ENCODE peak calls at places on chromosomes 1 and 21, in five cellular contexts. Z is D341Med, F is HT1080, K is GM12892, U is NCI-H1436 treated with DMSO at 0.1 percent for 48 hours. T is an unnamed sample.
A peak's percentile ranks its signal among the peaks of the same experiment; 100 is the strongest.

GRCh38 chr1:23029337-23029736 is 10.1 kb downstream of the KDM1A start:
- DNase-seq in Z (no peak), F (no peak), K (no peak), U (no peak), T (no peak)

GRCh38 chr1:195898924-195899323 is 709.3 kb downstream of the KCNT2 start:
- DNase-seq in Z (no peak), F (no peak), K (no peak), U (no peak), T (no peak)

GRCh38 chr1:202692959-202693555 is 17.2 kb downstream of the SYT2 start:
- DNase-seq in Z (peak; percentile 73), F (peak; percentile 39), K (peak; percentile 40), U (no peak), T (peak; percentile 2)

GRCh38 chr1:32273389-32274208 is 18.3 kb upstream of the HDAC1 start:
- DNase-seq in Z (no peak), F (peak; percentile 73), K (no peak), U (peak; percentile 82), T (peak; percentile 70)

GRCh38 chr1:87435484-87435883 is 106.8 kb downstream of the LMO4 start:
- DNase-seq in Z (no peak), F (peak; percentile 66), K (no peak), U (no peak), T (no peak)

GRCh38 chr1:156767879-156768608 is 709 bp downstream of the PRCC start:
- DNase-seq in Z (peak; percentile 68), F (peak; percentile 18), K (no peak), U (no peak), T (peak; percentile 13)

GRCh38 chr1:44571712-44572571 is 102.3 kb downstream of the TMEM53 start:
- DNase-seq in Z (peak; percentile 47), F (no peak), K (no peak), U (no peak), T (no peak)

GRCh38 chr1:91813813-91814212 is 72.1 kb downstream of the TGFBR3 start:
- DNase-seq in Z (no peak), F (no peak), K (no peak), U (no peak), T (no peak)

GRCh38 chr1:5830771-5831599 is 161.2 kb downstream of the NPHP4 start:
- DNase-seq in Z (no peak), F (no peak), K (no peak), U (no peak), T (no peak)

GRCh38 chr21:41953831-41954653 is at the start of gene C2CD2:
- DNase-seq in Z (peak; percentile 92), F (peak; percentile 58), K (peak; percentile 86), U (no peak), T (no peak)

GRCh38 chr1:68313736-68314594 is 81.6 kb upstream of the WLS start:
- DNase-seq in Z (no peak), F (no peak), K (no peak), U (peak; percentile 94), T (peak; percentile 93)

GRCh38 chr1:114299331-114300005 is 145.8 kb upstream of the SYT6 start:
- DNase-seq in Z (no peak), F (no peak), K (no peak), U (no peak), T (no peak)

GRCh38 chr1:47529520-47530098 is 91.8 kb downstream of the FOXD2 start:
- DNase-seq in Z (no peak), F (no peak), K (no peak), U (no peak), T (no peak)

GRCh38 chr1:85976806-85977205 is 179.8 kb downstream of the COL24A1 start:
- DNase-seq in Z (no peak), F (no peak), K (no peak), U (no peak), T (no peak)

GRCh38 chr1:218679391-218679790 is 334.3 kb downstream of the TGFB2 start:
- DNase-seq in Z (no peak), F (no peak), K (no peak), U (no peak), T (no peak)

GRCh38 chr1:66207484-66207883 is 326.5 kb upstream of the SGIP1 start:
- DNase-seq in Z (no peak), F (peak; percentile 68), K (no peak), U (no peak), T (no peak)

GRCh38 chr1:2980073-2980791 is 41.0 kb upstream of the ACTRT2 start:
- DNase-seq in Z (peak; percentile 13), F (no peak), K (no peak), U (no peak), T (no peak)

GRCh38 chr21:16797530-16797929 is 715.3 kb upstream of the CXADR start:
- DNase-seq in Z (no peak), F (no peak), K (no peak), U (no peak), T (no peak)